ENCODE peak calls at places on chromosomes 5 and 9, in six cellular contexts. O, J, Z, C, K and T are unnamed samples.

GRCh38 chr9:128078504-128079434 is 10.7 kb downstream of the SLC25A25 start:
- DNase-seq in C (peak; percentile 80), K (no peak), J (peak; percentile 56), Z (no peak), O (no peak), T (peak; percentile 79)

GRCh38 chr9:128615571-128615970 is 41.1 kb downstream of the DYNC2I2 start:
- DNase-seq in Z (no peak), J (no peak), O (no peak), K (no peak), C (no peak), T (no peak)

GRCh38 chr5:130109152-130109551 is 204.9 kb downstream of the CHSY3 start:
- DNase-seq in C (no peak), Z (peak; percentile 4), K (peak; percentile 8), O (no peak), J (no peak), T (peak; percentile 34)

GRCh38 chr5:58860680-58861079 is 277.8 kb downstream of the RAB3C start:
- DNase-seq in C (no peak), O (no peak), K (no peak), J (no peak), Z (no peak), T (no peak)

GRCh38 chr5:73319036-73319435 is 129.5 kb downstream of the FOXD1 start:
- DNase-seq in O (no peak), C (no peak), J (no peak), K (no peak), Z (no peak), T (no peak)

GRCh38 chr9:88392549-88392948 is 4.3 kb downstream of the SPIN1 start:
- DNase-seq in J (no peak), C (no peak), K (no peak), O (no peak), Z (no peak), T (no peak)

GRCh38 chr5:172891716-172892421 is 57.8 kb downstream of the ERGIC1 start:
- DNase-seq in Z (no peak), C (peak; percentile 79), O (no peak), J (no peak), K (no peak), T (no peak)

GRCh38 chr9:111983484-111983908 is 86.9 kb downstream of the UGCG start:
- DNase-seq in K (no peak), J (no peak), C (no peak), Z (no peak), O (no peak), T (no peak)

GRCh38 chr5:134586866-134587524 is 45.6 kb downstream of the SAR1B start:
- DNase-seq in K (peak; percentile 21), C (peak; percentile 78), Z (peak; percentile 93), O (peak; percentile 96), J (peak; percentile 66), T (peak; percentile 85)

GRCh38 chr5:8229551-8229950 is 360.6 kb downstream of the MTRR start:
- DNase-seq in K (no peak), J (no peak), Z (no peak), O (no peak), C (no peak), T (no peak)

GRCh38 chr9:5868235-5868634 is 22.5 kb upstream of the MLANA start:
- DNase-seq in C (no peak), J (no peak), O (no peak), K (no peak), Z (no peak), T (no peak)